ENCODE peak calls at places on chromosomes 11 and 22, in seven cellular contexts. One of them, this sample, is unnamed.

GRCh38 chr11:124839051-124839971 is 25.9 kb upstream of the ROBO3 start:
- DNase-seq in vagina: peak
- DNase-seq in GM23338: peak
- DNase-seq in Panc1: no peak
- DNase-seq in sigmoid colon: no peak
- DNase-seq in stomach: no peak
- DNase-seq in GM12878: no peak
- DNase-seq in this sample: no peak

GRCh38 chr22:49703391-49703926 is 124.2 kb downstream of the BRD1 start:
- DNase-seq in vagina: no peak
- DNase-seq in GM23338: no peak
- DNase-seq in Panc1: no peak
- DNase-seq in sigmoid colon: no peak
- DNase-seq in stomach: no peak
- DNase-seq in GM12878: no peak
- DNase-seq in this sample: no peak

GRCh38 chr11:100573911-100574513 is 113.1 kb upstream of the ARHGAP42 start:
- DNase-seq in vagina: no peak
- DNase-seq in GM23338: no peak
- DNase-seq in Panc1: no peak
- DNase-seq in sigmoid colon: no peak
- DNase-seq in stomach: no peak
- DNase-seq in GM12878: no peak
- DNase-seq in this sample: no peak

GRCh38 chr11:122242731-122243130 is 126.7 kb upstream of the BLID start:
- DNase-seq in vagina: no peak
- DNase-seq in GM23338: no peak
- DNase-seq in Panc1: no peak
- DNase-seq in sigmoid colon: no peak
- DNase-seq in stomach: no peak
- DNase-seq in GM12878: no peak
- DNase-seq in this sample: no peak

GRCh38 chr11:1553808-1554594 is 18.1 kb downstream of the DUSP8 start:
- DNase-seq in vagina: no peak
- DNase-seq in GM23338: peak
- DNase-seq in Panc1: no peak
- DNase-seq in sigmoid colon: no peak
- DNase-seq in stomach: peak
- DNase-seq in GM12878: no peak
- DNase-seq in this sample: no peak

GRCh38 chr11:18308242-18308641 is 13.7 kb downstream of the HPS5 start:
- DNase-seq in vagina: no peak
- DNase-seq in GM23338: no peak
- DNase-seq in Panc1: no peak
- DNase-seq in sigmoid colon: no peak
- DNase-seq in stomach: no peak
- DNase-seq in GM12878: no peak
- DNase-seq in this sample: no peak

GRCh38 chr11:11366793-11367192 is 13.7 kb upstream of the CSNK2A3 start:
- DNase-seq in vagina: no peak
- DNase-seq in GM23338: no peak
- DNase-seq in Panc1: no peak
- DNase-seq in sigmoid colon: no peak
- DNase-seq in stomach: no peak
- DNase-seq in GM12878: no peak
- DNase-seq in this sample: no peak

GRCh38 chr11:125257185-125257584 is 92.6 kb downstream of the PKNOX2 start:
- DNase-seq in vagina: no peak
- DNase-seq in GM23338: peak
- DNase-seq in Panc1: no peak
- DNase-seq in sigmoid colon: no peak
- DNase-seq in stomach: no peak
- DNase-seq in GM12878: no peak
- DNase-seq in this sample: no peak

GRCh38 chr11:67673902-67674301 is 521 bp downstream of the ALDH3B2 start:
- DNase-seq in vagina: no peak
- DNase-seq in GM23338: no peak
- DNase-seq in Panc1: no peak
- DNase-seq in sigmoid colon: no peak
- DNase-seq in stomach: no peak
- DNase-seq in GM12878: no peak
- DNase-seq in this sample: no peak

GRCh38 chr11:109731451-109731850 is 309.5 kb downstream of the C11orf87 start:
- DNase-seq in vagina: no peak
- DNase-seq in GM23338: no peak
- DNase-seq in Panc1: no peak
- DNase-seq in sigmoid colon: no peak
- DNase-seq in stomach: no peak
- DNase-seq in GM12878: no peak
- DNase-seq in this sample: no peak

GRCh38 chr11:9460322-9461067 is at the start of gene ZNF143:
- DNase-seq in vagina: peak
- DNase-seq in GM23338: peak
- DNase-seq in Panc1: peak
- DNase-seq in sigmoid colon: peak
- DNase-seq in stomach: peak
- DNase-seq in GM12878: peak
- DNase-seq in this sample: peak

GRCh38 chr11:94183886-94184264 is 55.2 kb downstream of the PANX1 start:
- DNase-seq in vagina: no peak
- DNase-seq in GM23338: peak
- DNase-seq in Panc1: peak
- DNase-seq in sigmoid colon: peak
- DNase-seq in stomach: peak
- DNase-seq in GM12878: peak
- DNase-seq in this sample: peak

GRCh38 chr11:112610494-112610893 is 349.8 kb upstream of the PLET1 start:
- DNase-seq in vagina: no peak
- DNase-seq in GM23338: no peak
- DNase-seq in Panc1: no peak
- DNase-seq in sigmoid colon: no peak
- DNase-seq in stomach: no peak
- DNase-seq in GM12878: no peak
- DNase-seq in this sample: no peak

GRCh38 chr11:112608466-112608865 is 347.8 kb upstream of the PLET1 start:
- DNase-seq in vagina: no peak
- DNase-seq in GM23338: no peak
- DNase-seq in Panc1: no peak
- DNase-seq in sigmoid colon: no peak
- DNase-seq in stomach: no peak
- DNase-seq in GM12878: no peak
- DNase-seq in this sample: no peak

GRCh38 chr11:112606656-112607055 is 346.0 kb upstream of the PLET1 start:
- DNase-seq in vagina: no peak
- DNase-seq in GM23338: no peak
- DNase-seq in Panc1: no peak
- DNase-seq in sigmoid colon: no peak
- DNase-seq in stomach: no peak
- DNase-seq in GM12878: no peak
- DNase-seq in this sample: no peak

GRCh38 chr11:112599861-112600533 is 339.3 kb upstream of the PLET1 start:
- DNase-seq in vagina: no peak
- DNase-seq in GM23338: no peak
- DNase-seq in Panc1: no peak
- DNase-seq in sigmoid colon: no peak
- DNase-seq in stomach: no peak
- DNase-seq in GM12878: no peak
- DNase-seq in this sample: no peak

DNA sequence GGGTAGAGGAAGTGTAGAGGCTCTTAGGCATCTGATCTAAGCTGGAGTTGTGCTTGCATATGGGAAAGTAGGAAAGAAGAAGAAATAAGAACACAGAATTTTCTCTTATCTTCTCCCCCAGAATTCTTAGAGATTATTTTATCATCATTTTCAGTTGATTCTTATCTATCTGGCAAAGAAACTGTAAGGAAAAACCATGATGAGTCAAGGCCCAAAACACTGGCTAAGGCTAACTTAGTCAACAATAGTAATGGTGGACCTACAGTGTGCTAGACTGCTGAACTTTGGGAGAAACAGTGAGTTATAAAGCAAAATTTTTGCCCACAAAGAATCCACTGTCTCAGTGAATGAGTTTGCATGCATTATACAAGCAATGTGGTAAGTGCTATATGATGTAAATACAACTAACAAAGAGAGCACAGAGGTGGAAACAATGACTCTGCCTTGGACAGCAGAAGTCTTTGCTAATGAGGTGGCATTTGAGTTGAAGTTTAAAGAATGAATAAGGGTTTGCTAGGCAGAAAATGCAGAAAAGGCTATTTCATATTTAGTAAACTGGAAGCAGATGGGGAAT is 344.5 kb upstream of the PLET1 start:
- DNase-seq in vagina: no peak
- DNase-seq in GM23338: no peak
- DNase-seq in Panc1: no peak
- DNase-seq in sigmoid colon: no peak
- DNase-seq in stomach: no peak
- DNase-seq in GM12878: no peak
- DNase-seq in this sample: no peak
- TF ChIP-seq POLR2AphosphoS5 in vagina: no peak
- TF ChIP-seq POLR2AphosphoS5 in GM23338: no peak
- TF ChIP-seq POLR2AphosphoS5 in Panc1: no peak
- TF ChIP-seq POLR2AphosphoS5 in sigmoid colon: no peak
- TF ChIP-seq POLR2AphosphoS5 in stomach: no peak
- TF ChIP-seq POLR2AphosphoS5 in GM12878: no peak
- TF ChIP-seq POLR2AphosphoS5 in this sample: no peak

GRCh38 chr11:76771446-76772099 is 11.6 kb upstream of the TSKU start:
- DNase-seq in vagina: no peak
- DNase-seq in GM23338: no peak
- DNase-seq in Panc1: no peak
- DNase-seq in sigmoid colon: peak
- DNase-seq in stomach: no peak
- DNase-seq in GM12878: no peak
- DNase-seq in this sample: no peak

GRCh38 chr11:76770642-76771445 is 12.3 kb upstream of the TSKU start:
- DNase-seq in vagina: no peak
- DNase-seq in GM23338: no peak
- DNase-seq in Panc1: peak
- DNase-seq in sigmoid colon: peak
- DNase-seq in stomach: peak
- DNase-seq in GM12878: no peak
- DNase-seq in this sample: no peak

GRCh38 chr11:76772783-76773106 is 10.4 kb upstream of the TSKU start:
- DNase-seq in vagina: no peak
- DNase-seq in GM23338: no peak
- DNase-seq in Panc1: no peak
- DNase-seq in sigmoid colon: no peak
- DNase-seq in stomach: no peak
- DNase-seq in GM12878: no peak
- DNase-seq in this sample: no peak

GRCh38 chr11:76773921-76774361 is 9.2 kb upstream of the TSKU start:
- DNase-seq in vagina: no peak
- DNase-seq in GM23338: no peak
- DNase-seq in Panc1: no peak
- DNase-seq in sigmoid colon: no peak
- DNase-seq in stomach: peak
- DNase-seq in GM12878: no peak
- DNase-seq in this sample: no peak

DNA sequence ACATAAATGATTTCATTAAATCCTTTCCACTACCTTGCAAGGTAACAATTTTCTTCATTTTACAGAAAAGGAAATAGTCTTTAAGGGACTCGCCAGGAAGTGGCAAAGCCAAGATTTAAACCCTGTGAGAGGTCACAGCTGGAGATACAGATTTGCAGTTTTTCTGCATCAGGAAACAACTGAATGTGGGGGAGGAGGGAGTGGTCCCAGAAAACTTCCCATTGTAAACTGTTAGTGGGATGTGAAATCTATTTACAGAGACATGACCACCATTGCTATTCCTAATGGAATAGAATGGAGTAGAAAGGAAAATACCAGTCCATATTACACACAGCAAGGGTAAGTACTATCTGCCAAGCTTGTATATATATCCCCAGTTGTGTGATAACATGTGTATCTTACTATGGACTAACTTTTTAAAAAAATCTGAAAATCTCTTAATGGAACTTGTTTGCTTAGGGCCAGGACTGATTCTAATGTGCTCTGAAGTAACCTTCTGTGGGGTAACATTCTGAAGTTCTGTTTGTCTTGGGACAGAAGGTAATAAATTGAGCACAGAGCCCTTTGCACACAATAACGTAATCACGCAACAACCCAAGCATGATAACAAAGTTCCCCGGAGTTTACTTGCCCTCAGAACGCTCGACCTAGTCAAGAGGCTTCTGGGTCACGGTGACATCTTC is 10.9 kb upstream of the TSKU start:
- DNase-seq in vagina: no peak
- DNase-seq in GM23338: no peak
- DNase-seq in Panc1: no peak
- DNase-seq in sigmoid colon: no peak
- DNase-seq in stomach: no peak
- DNase-seq in GM12878: no peak
- DNase-seq in this sample: no peak
- TF ChIP-seq POLR2AphosphoS5 in vagina: no peak
- TF ChIP-seq POLR2AphosphoS5 in GM23338: no peak
- TF ChIP-seq POLR2AphosphoS5 in Panc1: no peak
- TF ChIP-seq POLR2AphosphoS5 in sigmoid colon: no peak
- TF ChIP-seq POLR2AphosphoS5 in stomach: peak
- TF ChIP-seq POLR2AphosphoS5 in GM12878: no peak
- TF ChIP-seq POLR2AphosphoS5 in this sample: no peak

GRCh38 chr22:37659897-37660708 is 1.6 kb downstream of the PDXP start:
- DNase-seq in vagina: no peak
- DNase-seq in GM23338: no peak
- DNase-seq in Panc1: no peak
- DNase-seq in sigmoid colon: no peak
- DNase-seq in stomach: no peak
- DNase-seq in GM12878: no peak
- DNase-seq in this sample: no peak

GRCh38 chr22:37658133-37659065 is at the start of gene PDXP:
- DNase-seq in vagina: peak
- DNase-seq in GM23338: peak
- DNase-seq in Panc1: peak
- DNase-seq in sigmoid colon: peak
- DNase-seq in stomach: peak
- DNase-seq in GM12878: peak
- DNase-seq in this sample: peak

GRCh38 chr22:37657590-37658132 is 862 bp upstream of the PDXP start:
- DNase-seq in vagina: no peak
- DNase-seq in GM23338: peak
- DNase-seq in Panc1: no peak
- DNase-seq in sigmoid colon: no peak
- DNase-seq in stomach: no peak
- DNase-seq in GM12878: no peak
- DNase-seq in this sample: no peak

GRCh38 chr22:37660709-37661045 is 2.2 kb downstream of the PDXP start:
- DNase-seq in vagina: no peak
- DNase-seq in GM23338: no peak
- DNase-seq in Panc1: no peak
- DNase-seq in sigmoid colon: no peak
- DNase-seq in stomach: no peak
- DNase-seq in GM12878: no peak
- DNase-seq in this sample: no peak

GRCh38 chr22:37659066-37659896 is 758 bp downstream of the PDXP start:
- DNase-seq in vagina: no peak
- DNase-seq in GM23338: no peak
- DNase-seq in Panc1: no peak
- DNase-seq in sigmoid colon: no peak
- DNase-seq in stomach: no peak
- DNase-seq in GM12878: no peak
- DNase-seq in this sample: no peak
- TF ChIP-seq POLR2AphosphoS5 in vagina: no peak
- TF ChIP-seq POLR2AphosphoS5 in GM23338: no peak
- TF ChIP-seq POLR2AphosphoS5 in Panc1: no peak
- TF ChIP-seq POLR2AphosphoS5 in sigmoid colon: no peak
- TF ChIP-seq POLR2AphosphoS5 in stomach: no peak
- TF ChIP-seq POLR2AphosphoS5 in GM12878: no peak
- TF ChIP-seq POLR2AphosphoS5 in this sample: no peak

GRCh38 chr11:128956401-128957203 is 13.9 kb upstream of the TP53AIP1 start:
- DNase-seq in vagina: no peak
- DNase-seq in GM23338: peak
- DNase-seq in Panc1: peak
- DNase-seq in sigmoid colon: no peak
- DNase-seq in stomach: no peak
- DNase-seq in GM12878: peak
- DNase-seq in this sample: no peak
- TF ChIP-seq POLR2AphosphoS5 in vagina: no peak
- TF ChIP-seq POLR2AphosphoS5 in GM23338: no peak
- TF ChIP-seq POLR2AphosphoS5 in Panc1: no peak
- TF ChIP-seq POLR2AphosphoS5 in sigmoid colon: no peak
- TF ChIP-seq POLR2AphosphoS5 in stomach: no peak
- TF ChIP-seq POLR2AphosphoS5 in GM12878: no peak
- TF ChIP-seq POLR2AphosphoS5 in this sample: no peak